ENCODE peak calls at places on chromosomes 3 and 15, in seven cellular contexts. One of them, this sample, is unnamed.

GRCh38 chr3:53773330-53773583 is 73.0 kb downstream of the CHDH start:
- DNase-seq in GM20000: no peak
- DNase-seq in psoas muscle: no peak
- DNase-seq in cardiac fibroblast: no peak
- DNase-seq in nephron progenitor cell: no peak
- DNase-seq in astrocyte: no peak
- DNase-seq in neural crest cell: no peak
- DNase-seq in this sample: no peak

GRCh38 chr15:78763111-78763795 is 48.0 kb downstream of the ADAMTS7 start:
- DNase-seq in psoas muscle: peak; percentile 31
- DNase-seq in nephron progenitor cell: peak; percentile 3
- DNase-seq in astrocyte: no peak
- DNase-seq in cardiac fibroblast: no peak
- DNase-seq in neural crest cell: no peak
- DNase-seq in GM20000: no peak
- DNase-seq in this sample: no peak

GRCh38 chr15:67127334-67127664 is 61.9 kb downstream of the SMAD3 start:
- DNase-seq in nephron progenitor cell: no peak
- DNase-seq in neural crest cell: no peak
- DNase-seq in GM20000: no peak
- DNase-seq in psoas muscle: no peak
- DNase-seq in astrocyte: no peak
- DNase-seq in cardiac fibroblast: no peak
- DNase-seq in this sample: no peak

GRCh38 chr3:141603473-141604035 is 116.7 kb downstream of the RASA2 start:
- DNase-seq in neural crest cell: no peak
- DNase-seq in cardiac fibroblast: peak; percentile 25
- DNase-seq in nephron progenitor cell: no peak
- DNase-seq in psoas muscle: no peak
- DNase-seq in astrocyte: no peak
- DNase-seq in GM20000: no peak
- DNase-seq in this sample: no peak

GRCh38 chr3:185729335-185729715 is 95.5 kb downstream of the IGF2BP2 start:
- DNase-seq in GM20000: no peak
- DNase-seq in psoas muscle: no peak
- DNase-seq in cardiac fibroblast: peak; percentile 95
- DNase-seq in nephron progenitor cell: no peak
- DNase-seq in neural crest cell: no peak
- DNase-seq in astrocyte: peak; percentile 77
- DNase-seq in this sample: no peak

GRCh38 chr15:44550256-44550655 is 13.3 kb downstream of the EIF3J start:
- DNase-seq in GM20000: no peak
- DNase-seq in astrocyte: peak; percentile 42
- DNase-seq in nephron progenitor cell: no peak
- DNase-seq in psoas muscle: no peak
- DNase-seq in cardiac fibroblast: peak; percentile 64
- DNase-seq in neural crest cell: no peak
- DNase-seq in this sample: no peak

GRCh38 chr3:25515131-25515530 is 87.1 kb downstream of the RARB start:
- DNase-seq in nephron progenitor cell: no peak
- DNase-seq in astrocyte: peak; percentile 40
- DNase-seq in psoas muscle: no peak
- DNase-seq in cardiac fibroblast: no peak
- DNase-seq in neural crest cell: no peak
- DNase-seq in GM20000: no peak
- DNase-seq in this sample: no peak

GRCh38 chr3:194671511-194671899 is 486 bp downstream of the LSG1 start:
- DNase-seq in astrocyte: no peak
- DNase-seq in cardiac fibroblast: peak; percentile 64
- DNase-seq in neural crest cell: no peak
- DNase-seq in GM20000: peak; percentile 36
- DNase-seq in nephron progenitor cell: no peak
- DNase-seq in psoas muscle: no peak
- DNase-seq in this sample: peak; percentile 58

GRCh38 chr3:56800373-56801150 is 1.2 kb downstream of the ARHGEF3 start:
- DNase-seq in psoas muscle: no peak
- DNase-seq in nephron progenitor cell: no peak
- DNase-seq in neural crest cell: no peak
- DNase-seq in astrocyte: peak; percentile 38
- DNase-seq in cardiac fibroblast: peak; percentile 33
- DNase-seq in GM20000: peak; percentile 49
- DNase-seq in this sample: peak; percentile 50

GRCh38 chr15:61049934-61050333 is 179.2 kb downstream of the RORA start:
- DNase-seq in nephron progenitor cell: no peak
- DNase-seq in psoas muscle: no peak
- DNase-seq in GM20000: no peak
- DNase-seq in astrocyte: peak; percentile 90
- DNase-seq in neural crest cell: no peak
- DNase-seq in cardiac fibroblast: peak; percentile 85
- DNase-seq in this sample: no peak

GRCh38 chr15:35857812-35858211 is 311.8 kb upstream of the DPH6 start:
- DNase-seq in neural crest cell: no peak
- DNase-seq in nephron progenitor cell: no peak
- DNase-seq in cardiac fibroblast: no peak
- DNase-seq in GM20000: no peak
- DNase-seq in psoas muscle: no peak
- DNase-seq in astrocyte: no peak
- DNase-seq in this sample: no peak

GRCh38 chr15:76060098-76060989 is 559 bp downstream of the TMEM266 start:
- DNase-seq in GM20000: peak; percentile 35
- DNase-seq in neural crest cell: no peak
- DNase-seq in psoas muscle: no peak
- DNase-seq in astrocyte: no peak
- DNase-seq in nephron progenitor cell: no peak
- DNase-seq in cardiac fibroblast: no peak
- DNase-seq in this sample: no peak

GRCh38 chr3:143002083-143002712 is 828 bp downstream of the U2SURP start:
- DNase-seq in neural crest cell: no peak
- DNase-seq in GM20000: no peak
- DNase-seq in psoas muscle: no peak
- DNase-seq in astrocyte: peak; percentile 10
- DNase-seq in cardiac fibroblast: peak; percentile 49
- DNase-seq in nephron progenitor cell: no peak
- DNase-seq in this sample: peak; percentile 47

DNA sequence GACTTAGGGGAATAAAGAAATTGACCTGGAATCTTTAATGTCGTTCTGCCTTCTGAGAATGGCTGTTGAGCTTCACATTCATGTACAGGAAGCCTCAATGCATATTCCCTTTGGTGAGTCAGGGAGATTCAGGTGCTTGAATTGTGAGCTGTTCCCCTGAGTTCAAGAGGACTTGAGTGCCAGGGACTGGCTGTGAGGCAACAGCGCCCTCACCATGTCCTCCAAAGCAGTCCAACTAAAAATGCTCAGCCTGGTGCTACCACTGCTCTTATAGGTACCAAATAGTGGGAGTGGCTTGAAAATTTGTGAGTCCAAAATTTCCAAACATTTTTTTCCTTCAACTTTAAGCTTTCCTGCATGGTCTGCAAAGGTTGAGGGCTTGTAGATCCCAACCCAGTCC is 54.1 kb downstream of the LEO1 start:
- DNase-seq in psoas muscle: no peak
- DNase-seq in neural crest cell: no peak
- DNase-seq in GM20000: no peak
- DNase-seq in cardiac fibroblast: peak; percentile 31
- DNase-seq in astrocyte: no peak
- DNase-seq in nephron progenitor cell: peak; percentile 11
- DNase-seq in this sample: no peak
- TF ChIP-seq CTCF in psoas muscle: no peak
- TF ChIP-seq CTCF in neural crest cell: peak; percentile 45
- TF ChIP-seq CTCF in GM20000: no peak
- TF ChIP-seq CTCF in cardiac fibroblast: peak; percentile 12
- TF ChIP-seq CTCF in astrocyte: peak; percentile 16
- TF ChIP-seq CTCF in nephron progenitor cell: peak; percentile 22
- TF ChIP-seq CTCF in this sample: peak; percentile 28

GRCh38 chr3:59820352-59820934 is 770.6 kb upstream of the CFAP20DC start:
- DNase-seq in psoas muscle: no peak
- DNase-seq in neural crest cell: no peak
- DNase-seq in GM20000: no peak
- DNase-seq in astrocyte: peak; percentile 42
- DNase-seq in nephron progenitor cell: no peak
- DNase-seq in cardiac fibroblast: peak; percentile 77
- DNase-seq in this sample: no peak
- TF ChIP-seq CTCF in psoas muscle: no peak
- TF ChIP-seq CTCF in neural crest cell: no peak
- TF ChIP-seq CTCF in GM20000: no peak
- TF ChIP-seq CTCF in astrocyte: no peak
- TF ChIP-seq CTCF in nephron progenitor cell: no peak
- TF ChIP-seq CTCF in cardiac fibroblast: no peak
- TF ChIP-seq CTCF in this sample: no peak

GRCh38 chr3:148992027-148992634 is 791 bp downstream of the GYG1 start:
- DNase-seq in astrocyte: no peak
- DNase-seq in psoas muscle: peak; percentile 83
- DNase-seq in cardiac fibroblast: peak; percentile 36
- DNase-seq in GM20000: peak; percentile 62
- DNase-seq in nephron progenitor cell: peak; percentile 66
- DNase-seq in neural crest cell: peak; percentile 34
- DNase-seq in this sample: peak; percentile 53

GRCh38 chr3:148990211-148990610 is 1.1 kb upstream of the GYG1 start:
- DNase-seq in neural crest cell: no peak
- DNase-seq in nephron progenitor cell: no peak
- DNase-seq in GM20000: peak; percentile 73
- DNase-seq in psoas muscle: no peak
- DNase-seq in astrocyte: no peak
- DNase-seq in cardiac fibroblast: no peak
- DNase-seq in this sample: peak; percentile 37

GRCh38 chr3:148992635-148993230 is 1.4 kb downstream of the GYG1 start:
- DNase-seq in astrocyte: no peak
- DNase-seq in nephron progenitor cell: no peak
- DNase-seq in GM20000: no peak
- DNase-seq in cardiac fibroblast: no peak
- DNase-seq in psoas muscle: peak; percentile 56
- DNase-seq in neural crest cell: no peak
- DNase-seq in this sample: no peak

DNA sequence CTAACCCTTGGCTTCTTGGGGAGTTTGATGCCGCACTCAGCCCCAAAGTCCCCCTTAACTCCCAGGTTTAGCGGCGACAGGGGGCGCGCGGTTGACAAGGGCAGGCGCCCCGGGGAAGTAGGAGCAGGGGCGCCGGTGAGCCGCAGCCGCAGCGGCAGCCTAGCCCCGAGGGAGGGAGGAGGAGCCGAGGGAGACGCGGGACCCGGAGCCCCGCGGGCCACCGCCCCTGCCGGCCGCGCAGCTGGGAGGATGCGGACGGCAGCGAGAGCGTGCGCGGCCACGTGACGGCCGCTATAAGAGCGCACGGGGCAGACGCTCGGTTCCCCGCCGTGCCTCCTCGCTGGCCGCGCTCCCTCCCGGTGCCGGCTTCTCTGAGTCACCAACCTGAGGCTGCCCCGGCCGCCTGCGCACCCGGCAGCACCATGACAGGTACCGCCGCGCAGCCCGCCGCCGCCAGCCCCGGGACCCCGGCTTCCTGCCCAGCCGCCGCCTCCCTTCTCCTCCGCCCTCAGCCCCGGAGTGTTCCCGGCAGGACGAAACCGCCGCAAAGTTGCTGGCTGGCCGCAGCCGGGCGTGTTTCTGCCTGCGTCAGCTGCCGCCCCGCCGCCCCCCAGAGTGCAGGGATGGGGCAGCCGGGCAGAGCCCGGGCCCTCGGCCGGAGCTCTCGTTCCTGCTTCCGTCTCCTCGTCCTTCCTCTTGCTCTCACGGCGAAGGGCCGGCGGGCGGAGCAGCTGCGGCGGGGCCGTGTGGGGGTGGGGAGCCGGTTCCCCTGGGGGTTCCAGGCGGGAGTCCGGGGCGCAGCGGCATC is at the start of gene GYG1:
- DNase-seq in cardiac fibroblast: peak; percentile 79
- DNase-seq in astrocyte: peak; percentile 68
- DNase-seq in GM20000: peak; percentile 94
- DNase-seq in nephron progenitor cell: peak; percentile 77
- DNase-seq in psoas muscle: peak; percentile 94
- DNase-seq in neural crest cell: peak; percentile 63
- DNase-seq in this sample: peak; percentile 91
- TF ChIP-seq CTCF in cardiac fibroblast: peak; percentile 18
- TF ChIP-seq CTCF in astrocyte: peak; percentile 16
- TF ChIP-seq CTCF in GM20000: peak; percentile 73
- TF ChIP-seq CTCF in nephron progenitor cell: peak; percentile 26
- TF ChIP-seq CTCF in psoas muscle: peak; percentile 33
- TF ChIP-seq CTCF in neural crest cell: peak; percentile 38
- TF ChIP-seq CTCF in this sample: no peak

GRCh38 chr3:98778852-98779379 is 15.8 kb downstream of the ST3GAL6 start:
- DNase-seq in cardiac fibroblast: peak; percentile 98
- DNase-seq in astrocyte: peak; percentile 99
- DNase-seq in GM20000: no peak
- DNase-seq in psoas muscle: no peak
- DNase-seq in nephron progenitor cell: no peak
- DNase-seq in neural crest cell: no peak
- DNase-seq in this sample: no peak

GRCh38 chr3:98776114-98776513 is 13.0 kb downstream of the ST3GAL6 start:
- DNase-seq in psoas muscle: no peak
- DNase-seq in nephron progenitor cell: no peak
- DNase-seq in cardiac fibroblast: no peak
- DNase-seq in GM20000: no peak
- DNase-seq in neural crest cell: no peak
- DNase-seq in astrocyte: no peak
- DNase-seq in this sample: no peak

GRCh38 chr3:98778383-98778782 is 15.2 kb downstream of the ST3GAL6 start:
- DNase-seq in GM20000: no peak
- DNase-seq in nephron progenitor cell: no peak
- DNase-seq in astrocyte: peak; percentile 74
- DNase-seq in cardiac fibroblast: peak; percentile 76
- DNase-seq in psoas muscle: no peak
- DNase-seq in neural crest cell: no peak
- DNase-seq in this sample: no peak

GRCh38 chr3:98777286-98777685 is 14.1 kb downstream of the ST3GAL6 start:
- DNase-seq in astrocyte: no peak
- DNase-seq in cardiac fibroblast: no peak
- DNase-seq in neural crest cell: no peak
- DNase-seq in nephron progenitor cell: no peak
- DNase-seq in psoas muscle: no peak
- DNase-seq in GM20000: no peak
- DNase-seq in this sample: no peak

GRCh38 chr3:98777801-98778220 is 14.7 kb downstream of the ST3GAL6 start:
- DNase-seq in astrocyte: peak; percentile 77
- DNase-seq in cardiac fibroblast: peak; percentile 81
- DNase-seq in GM20000: no peak
- DNase-seq in psoas muscle: no peak
- DNase-seq in neural crest cell: no peak
- DNase-seq in nephron progenitor cell: no peak
- DNase-seq in this sample: no peak
- TF ChIP-seq CTCF in astrocyte: no peak
- TF ChIP-seq CTCF in cardiac fibroblast: no peak
- TF ChIP-seq CTCF in GM20000: no peak
- TF ChIP-seq CTCF in psoas muscle: no peak
- TF ChIP-seq CTCF in neural crest cell: no peak
- TF ChIP-seq CTCF in nephron progenitor cell: no peak
- TF ChIP-seq CTCF in this sample: no peak

GRCh38 chr3:10869460-10869859 is 53.4 kb downstream of the SLC6A11 start:
- DNase-seq in astrocyte: no peak
- DNase-seq in neural crest cell: no peak
- DNase-seq in nephron progenitor cell: no peak
- DNase-seq in cardiac fibroblast: no peak
- DNase-seq in GM20000: no peak
- DNase-seq in psoas muscle: no peak
- DNase-seq in this sample: no peak

GRCh38 chr3:10875914-10876313 is 59.9 kb downstream of the SLC6A11 start:
- DNase-seq in neural crest cell: no peak
- DNase-seq in psoas muscle: no peak
- DNase-seq in GM20000: no peak
- DNase-seq in nephron progenitor cell: no peak
- DNase-seq in astrocyte: no peak
- DNase-seq in cardiac fibroblast: no peak
- DNase-seq in this sample: no peak

GRCh38 chr3:10870296-10870695 is 54.3 kb downstream of the SLC6A11 start:
- DNase-seq in neural crest cell: no peak
- DNase-seq in astrocyte: no peak
- DNase-seq in nephron progenitor cell: no peak
- DNase-seq in cardiac fibroblast: no peak
- DNase-seq in psoas muscle: no peak
- DNase-seq in GM20000: no peak
- DNase-seq in this sample: no peak

GRCh38 chr3:10873415-10873814 is 57.4 kb downstream of the SLC6A11 start:
- DNase-seq in neural crest cell: no peak
- DNase-seq in astrocyte: no peak
- DNase-seq in nephron progenitor cell: no peak
- DNase-seq in cardiac fibroblast: no peak
- DNase-seq in psoas muscle: no peak
- DNase-seq in GM20000: no peak
- DNase-seq in this sample: no peak
- TF ChIP-seq CTCF in neural crest cell: no peak
- TF ChIP-seq CTCF in astrocyte: no peak
- TF ChIP-seq CTCF in nephron progenitor cell: no peak
- TF ChIP-seq CTCF in cardiac fibroblast: no peak
- TF ChIP-seq CTCF in psoas muscle: no peak
- TF ChIP-seq CTCF in GM20000: no peak
- TF ChIP-seq CTCF in this sample: no peak

This sample was measured in GM13976.